ENCODE peak calls at places on chromosomes 7 and 10, in six cellular contexts. One of them, this sample, is unnamed.

GRCh38 chr7:155964543-155964942 is 152.3 kb upstream of the SHH start:
- DNase-seq in fibroblast of pulmonary artery: no peak
- DNase-seq in HFF-Myc: no peak
- DNase-seq in fibroblast of mammary gland: no peak
- DNase-seq in A549: no peak
- DNase-seq in cardiac fibroblast: no peak
- DNase-seq in this sample: no peak

GRCh38 chr7:47483604-47484273 is 98.2 kb downstream of the TNS3 start:
- DNase-seq in fibroblast of mammary gland: peak
- DNase-seq in HFF-Myc: no peak
- DNase-seq in cardiac fibroblast: peak
- DNase-seq in A549: no peak
- DNase-seq in fibroblast of pulmonary artery: peak
- DNase-seq in this sample: no peak

GRCh38 chr10:112972606-112973005 is 22.6 kb downstream of the TCF7L2 start:
- DNase-seq in A549: no peak
- DNase-seq in fibroblast of mammary gland: no peak
- DNase-seq in fibroblast of pulmonary artery: no peak
- DNase-seq in HFF-Myc: no peak
- DNase-seq in cardiac fibroblast: no peak
- DNase-seq in this sample: no peak

GRCh38 chr10:91214906-91215305 is 5.6 kb upstream of the PCGF5 start:
- DNase-seq in A549: no peak
- DNase-seq in fibroblast of mammary gland: no peak
- DNase-seq in cardiac fibroblast: no peak
- DNase-seq in HFF-Myc: no peak
- DNase-seq in fibroblast of pulmonary artery: no peak
- DNase-seq in this sample: no peak

GRCh38 chr7:2732959-2733584 is 45.1 kb downstream of the AMZ1 start:
- DNase-seq in HFF-Myc: no peak
- DNase-seq in fibroblast of pulmonary artery: peak
- DNase-seq in fibroblast of mammary gland: peak
- DNase-seq in A549: no peak
- DNase-seq in cardiac fibroblast: peak
- DNase-seq in this sample: peak

GRCh38 chr10:88254091-88254490 is 329.0 kb downstream of the RNLS start:
- DNase-seq in A549: peak
- DNase-seq in cardiac fibroblast: peak
- DNase-seq in HFF-Myc: peak
- DNase-seq in fibroblast of pulmonary artery: peak
- DNase-seq in fibroblast of mammary gland: peak
- DNase-seq in this sample: peak

GRCh38 chr7:138565451-138566114 is 105.5 kb downstream of the TRIM24 start:
- DNase-seq in A549: no peak
- DNase-seq in HFF-Myc: no peak
- DNase-seq in fibroblast of pulmonary artery: peak
- DNase-seq in cardiac fibroblast: peak
- DNase-seq in fibroblast of mammary gland: peak
- DNase-seq in this sample: peak

GRCh38 chr7:74584160-74584954 is 73.2 kb upstream of the GTF2I start:
- DNase-seq in HFF-Myc: no peak
- DNase-seq in fibroblast of mammary gland: no peak
- DNase-seq in cardiac fibroblast: no peak
- DNase-seq in fibroblast of pulmonary artery: no peak
- DNase-seq in A549: no peak
- DNase-seq in this sample: no peak

GRCh38 chr7:27689045-27689877 is 26.6 kb upstream of the HIBADH start:
- DNase-seq in A549: no peak
- DNase-seq in fibroblast of mammary gland: no peak
- DNase-seq in cardiac fibroblast: peak
- DNase-seq in HFF-Myc: no peak
- DNase-seq in fibroblast of pulmonary artery: peak
- DNase-seq in this sample: no peak

GRCh38 chr10:9848981-9849380 is 1168.7 kb upstream of the CELF2 start:
- DNase-seq in cardiac fibroblast: no peak
- DNase-seq in HFF-Myc: no peak
- DNase-seq in fibroblast of pulmonary artery: no peak
- DNase-seq in fibroblast of mammary gland: no peak
- DNase-seq in A549: no peak
- DNase-seq in this sample: no peak

GRCh38 chr10:116410351-116410750 is 17.3 kb upstream of the PNLIPRP3 start:
- DNase-seq in cardiac fibroblast: no peak
- DNase-seq in fibroblast of mammary gland: no peak
- DNase-seq in fibroblast of pulmonary artery: no peak
- DNase-seq in A549: no peak
- DNase-seq in HFF-Myc: no peak
- DNase-seq in this sample: no peak

GRCh38 chr10:29107866-29108498 is 180.9 kb upstream of the LYZL1 start:
- DNase-seq in fibroblast of mammary gland: no peak
- DNase-seq in A549: no peak
- DNase-seq in cardiac fibroblast: no peak
- DNase-seq in HFF-Myc: no peak
- DNase-seq in fibroblast of pulmonary artery: no peak
- DNase-seq in this sample: no peak

GRCh38 chr7:40329601-40330153 is 194.9 kb downstream of the SUGCT start:
- DNase-seq in A549: peak
- DNase-seq in HFF-Myc: peak
- DNase-seq in cardiac fibroblast: peak
- DNase-seq in fibroblast of pulmonary artery: peak
- DNase-seq in fibroblast of mammary gland: peak
- DNase-seq in this sample: peak

GRCh38 chr10:82319558-82319957 is 444.6 kb downstream of the NRG3 start:
- DNase-seq in A549: no peak
- DNase-seq in cardiac fibroblast: no peak
- DNase-seq in fibroblast of mammary gland: no peak
- DNase-seq in fibroblast of pulmonary artery: no peak
- DNase-seq in HFF-Myc: no peak
- DNase-seq in this sample: no peak

GRCh38 chr7:716636-717035 is 9.9 kb upstream of the DNAAF5 start:
- DNase-seq in cardiac fibroblast: no peak
- DNase-seq in fibroblast of mammary gland: no peak
- DNase-seq in A549: no peak
- DNase-seq in fibroblast of pulmonary artery: no peak
- DNase-seq in HFF-Myc: no peak
- DNase-seq in this sample: no peak

GRCh38 chr7:43652364-43652763 is 69.5 kb downstream of the STK17A start:
- DNase-seq in A549: no peak
- DNase-seq in HFF-Myc: no peak
- DNase-seq in fibroblast of pulmonary artery: no peak
- DNase-seq in fibroblast of mammary gland: no peak
- DNase-seq in cardiac fibroblast: no peak
- DNase-seq in this sample: peak

GRCh38 chr7:159031135-159031701 is 113.4 kb downstream of the VIPR2 start:
- DNase-seq in cardiac fibroblast: no peak
- DNase-seq in HFF-Myc: no peak
- DNase-seq in A549: no peak
- DNase-seq in fibroblast of pulmonary artery: no peak
- DNase-seq in fibroblast of mammary gland: no peak
- DNase-seq in this sample: no peak

GRCh38 chr10:2576892-2577291 is 490.5 kb upstream of the PFKP start:
- DNase-seq in A549: no peak
- DNase-seq in HFF-Myc: no peak
- DNase-seq in fibroblast of mammary gland: no peak
- DNase-seq in fibroblast of pulmonary artery: no peak
- DNase-seq in cardiac fibroblast: no peak
- DNase-seq in this sample: no peak

GRCh38 chr7:96415293-96415940 is 93.5 kb upstream of the SLC25A13 start:
- DNase-seq in HFF-Myc: no peak
- DNase-seq in cardiac fibroblast: no peak
- DNase-seq in fibroblast of mammary gland: no peak
- DNase-seq in A549: no peak
- DNase-seq in fibroblast of pulmonary artery: no peak
- DNase-seq in this sample: no peak

GRCh38 chr10:79018591-79019011 is 50.2 kb upstream of the ZMIZ1 start:
- DNase-seq in fibroblast of pulmonary artery: peak
- DNase-seq in cardiac fibroblast: no peak
- DNase-seq in A549: no peak
- DNase-seq in HFF-Myc: no peak
- DNase-seq in fibroblast of mammary gland: no peak
- DNase-seq in this sample: no peak

GRCh38 chr10:18145652-18146051 is 5.4 kb downstream of the CACNB2 start:
- DNase-seq in cardiac fibroblast: peak
- DNase-seq in A549: no peak
- DNase-seq in fibroblast of pulmonary artery: peak
- DNase-seq in HFF-Myc: no peak
- DNase-seq in fibroblast of mammary gland: peak
- DNase-seq in this sample: no peak

GRCh38 chr7:116697152-116697551 is 25.2 kb downstream of the MET start:
- DNase-seq in fibroblast of mammary gland: no peak
- DNase-seq in cardiac fibroblast: no peak
- DNase-seq in fibroblast of pulmonary artery: no peak
- DNase-seq in A549: no peak
- DNase-seq in HFF-Myc: no peak
- DNase-seq in this sample: no peak
- H3K4me3 ChIP-seq in fibroblast of mammary gland: no peak
- H3K4me3 ChIP-seq in cardiac fibroblast: no peak
- H3K4me3 ChIP-seq in fibroblast of pulmonary artery: no peak
- H3K4me3 ChIP-seq in A549: no peak
- H3K4me3 ChIP-seq in HFF-Myc: no peak
- H3K4me3 ChIP-seq in this sample: no peak

DNA sequence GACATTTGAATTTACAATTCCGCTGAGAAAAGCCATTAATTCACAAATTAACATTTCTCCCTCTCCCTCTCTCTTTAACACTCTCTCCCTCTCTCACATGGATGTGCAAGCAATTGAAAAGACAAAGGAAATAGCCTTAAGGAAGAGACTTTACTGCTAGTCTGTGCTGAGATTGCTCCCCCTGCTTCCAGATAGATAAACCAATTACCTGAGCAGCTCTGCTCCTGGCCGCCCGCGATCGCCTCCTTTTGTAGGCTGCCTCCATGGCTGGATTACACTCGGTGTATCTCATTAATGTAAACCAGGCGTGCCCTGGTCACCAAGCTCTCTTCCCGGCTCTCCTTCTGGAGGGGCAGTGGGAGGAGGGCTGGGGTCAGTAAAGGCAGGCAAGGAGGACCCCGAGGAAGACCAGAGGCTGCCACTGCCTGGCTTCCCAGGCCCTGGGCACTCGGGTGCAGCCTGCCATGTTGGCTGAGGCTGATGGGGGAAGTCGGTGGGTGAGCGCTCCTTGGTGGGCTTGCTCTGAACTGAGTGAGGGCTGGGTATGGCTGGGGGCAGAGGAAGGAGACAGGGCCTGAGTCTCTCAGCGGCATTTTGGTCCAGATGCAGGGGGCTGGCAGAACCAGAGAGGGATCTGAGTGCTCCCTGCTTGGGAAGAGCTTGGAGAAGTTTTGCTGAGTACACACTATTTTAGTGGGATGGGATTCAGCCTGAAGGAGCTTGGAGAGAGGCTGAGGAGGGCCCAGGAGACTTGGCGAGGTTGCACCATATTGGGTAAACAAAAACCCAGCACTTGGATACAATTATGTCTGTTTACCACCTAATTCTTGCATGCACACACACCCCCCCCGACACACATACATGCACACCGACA is 42.9 kb downstream of the PAX2 start:
- DNase-seq in cardiac fibroblast: no peak
- DNase-seq in fibroblast of mammary gland: no peak
- DNase-seq in A549: no peak
- DNase-seq in HFF-Myc: no peak
- DNase-seq in fibroblast of pulmonary artery: no peak
- DNase-seq in this sample: no peak
- TF ChIP-seq CTCF in cardiac fibroblast: no peak
- TF ChIP-seq CTCF in fibroblast of mammary gland: no peak
- TF ChIP-seq CTCF in A549: no peak
- TF ChIP-seq CTCF in HFF-Myc: no peak
- TF ChIP-seq CTCF in fibroblast of pulmonary artery: no peak
- TF ChIP-seq CTCF in this sample: no peak

DNA sequence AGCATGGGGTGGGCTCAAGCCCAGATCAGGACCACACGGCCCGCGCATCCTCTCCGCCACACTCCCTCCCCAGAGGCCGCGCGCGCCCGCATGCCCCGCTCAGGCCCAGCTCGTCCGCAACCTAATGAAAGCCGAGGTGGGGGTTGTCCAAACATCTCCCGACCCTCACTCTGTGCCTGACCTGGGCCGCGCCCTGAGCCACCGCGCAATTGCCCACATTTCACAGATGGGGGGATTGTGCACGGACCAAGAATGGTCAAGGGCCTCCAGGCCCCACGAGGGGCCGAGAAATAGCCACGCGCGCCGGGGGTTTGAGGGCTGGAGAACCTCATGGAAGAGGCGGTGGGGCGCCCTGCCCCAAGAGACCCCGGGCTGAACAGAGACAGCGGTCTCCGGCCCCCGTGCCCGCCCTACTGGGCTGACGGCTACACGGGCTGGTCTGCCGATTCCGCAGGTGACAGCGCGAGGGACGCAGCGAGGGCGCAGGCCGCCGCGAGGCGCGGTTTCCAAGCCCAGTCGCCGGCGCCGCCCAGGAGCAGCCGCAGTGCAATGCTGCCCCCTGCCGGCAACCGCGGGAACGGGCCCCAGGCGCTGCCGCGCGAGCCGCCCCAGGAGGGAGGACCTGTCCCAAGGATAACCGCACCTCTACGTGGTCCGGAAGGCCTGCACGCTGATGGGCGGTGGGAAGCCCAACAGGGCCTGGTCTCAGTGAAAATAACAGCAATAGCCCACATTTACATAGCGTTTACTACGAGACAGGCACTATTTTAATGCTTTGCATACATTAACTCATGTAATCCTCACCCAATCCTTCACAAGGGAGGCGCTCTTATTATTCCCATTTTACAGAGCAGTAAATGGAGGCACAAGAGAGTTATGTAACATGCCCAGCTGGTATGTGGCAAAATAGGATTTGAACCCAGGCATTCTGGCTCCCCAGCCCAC is 10.5 kb upstream of the GRID1 start:
- DNase-seq in cardiac fibroblast: peak
- DNase-seq in A549: peak
- DNase-seq in fibroblast of mammary gland: peak
- DNase-seq in HFF-Myc: no peak
- DNase-seq in fibroblast of pulmonary artery: peak
- DNase-seq in this sample: peak
- H3K4me3 ChIP-seq in cardiac fibroblast: peak
- H3K4me3 ChIP-seq in A549: no peak
- H3K4me3 ChIP-seq in fibroblast of mammary gland: no peak
- H3K4me3 ChIP-seq in HFF-Myc: no peak
- H3K4me3 ChIP-seq in fibroblast of pulmonary artery: no peak
- H3K4me3 ChIP-seq in this sample: peak

DNA sequence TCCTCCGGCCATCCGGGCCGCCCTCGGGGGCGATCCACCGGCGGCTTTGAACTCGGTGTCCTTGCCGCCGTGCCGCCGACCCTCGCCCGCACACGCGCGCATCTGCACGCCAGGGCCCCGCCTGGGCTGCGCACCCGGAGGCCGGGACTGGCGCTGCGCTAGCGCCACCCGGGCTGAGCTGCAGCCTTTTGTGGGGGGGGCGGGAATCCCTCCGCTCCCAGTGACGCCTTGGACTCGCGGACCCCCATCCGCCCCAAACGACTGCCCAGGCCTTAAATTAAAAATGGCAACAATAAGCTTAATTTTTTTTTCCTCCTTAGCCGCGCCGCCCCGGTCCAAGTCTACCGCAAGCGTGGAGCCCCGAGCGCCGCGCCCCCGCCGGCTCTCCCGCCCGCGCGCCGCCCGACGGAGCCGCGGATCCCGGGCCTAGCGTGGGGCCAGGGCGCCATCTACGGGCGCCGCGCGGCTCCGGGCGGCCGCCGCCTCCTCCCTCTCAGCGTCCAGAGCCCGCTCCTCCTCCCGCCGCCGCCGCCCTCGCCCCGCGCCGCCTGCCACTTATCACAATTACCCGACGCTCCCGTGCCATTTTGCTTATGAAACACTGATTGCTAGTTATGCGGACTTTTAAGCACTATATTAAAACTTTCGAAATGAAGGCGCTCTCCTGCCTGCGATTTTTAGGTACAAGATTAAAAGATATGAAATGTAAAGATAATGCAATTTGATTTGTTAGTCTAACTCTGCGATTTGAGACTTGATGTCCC is 7.5 kb upstream of the EBF3 start:
- DNase-seq in fibroblast of mammary gland: peak
- DNase-seq in HFF-Myc: no peak
- DNase-seq in cardiac fibroblast: peak
- DNase-seq in A549: peak
- DNase-seq in fibroblast of pulmonary artery: peak
- DNase-seq in this sample: peak
- TF ChIP-seq CTCF in fibroblast of mammary gland: no peak
- TF ChIP-seq CTCF in HFF-Myc: no peak
- TF ChIP-seq CTCF in cardiac fibroblast: peak
- TF ChIP-seq CTCF in A549: peak
- TF ChIP-seq CTCF in fibroblast of pulmonary artery: peak
- TF ChIP-seq CTCF in this sample: peak